ENCODE peak calls at places on chromosomes 3 and 15, in six cellular contexts. Z is fibroblast of mammary gland, K is right lobe of liver, R is amniotic stem cell, O is neuronal stem cell, J is hippocampal formation. Y is an unnamed sample.

GRCh38 chr3:71307884-71308697 is 275.4 kb downstream of the FOXP1 start:
- DNase-seq in Z (no peak), K (no peak), R (no peak), O (no peak), J (no peak), Y (no peak)

GRCh38 chr15:99777144-99777543 is 43.9 kb upstream of the LYSMD4 start:
- DNase-seq in Z (no peak), K (no peak), R (no peak), O (no peak), J (no peak), Y (no peak)

GRCh38 chr3:4687167-4687566 is 194.0 kb downstream of the ITPR1 start:
- DNase-seq in Z (no peak), K (no peak), R (no peak), O (no peak), J (no peak), Y (no peak)

GRCh38 chr15:48285329-48286214 is 45.7 kb upstream of the DUT start:
- DNase-seq in Z (peak), K (no peak), R (peak), O (peak), J (peak), Y (peak)

GRCh38 chr3:9468460-9468859 is 71.0 kb downstream of the SETD5 start:
- DNase-seq in Z (peak), K (no peak), R (no peak), O (no peak), J (no peak), Y (no peak)

GRCh38 chr15:62569460-62570404 is 404.6 kb upstream of the C2CD4B start:
- DNase-seq in Z (peak), K (peak), R (no peak), O (no peak), J (no peak), Y (peak)

GRCh38 chr3:151835751-151836550 is 22.0 kb downstream of the AADAC start:
- DNase-seq in Z (peak), K (no peak), R (no peak), O (no peak), J (no peak), Y (peak)

GRCh38 chr3:70392227-70392626 is 79.8 kb upstream of the MDFIC2 start:
- DNase-seq in Z (no peak), K (no peak), R (no peak), O (no peak), J (no peak), Y (no peak)

GRCh38 chr15:69384626-69385025 is 29.5 kb upstream of the KIF23 start:
- DNase-seq in Z (no peak), K (no peak), R (no peak), O (no peak), J (no peak), Y (no peak)